ENCODE peak calls at places on chromosomes 12 and 14, in ten cellular contexts. One of them, this sample, is unnamed.

GRCh38 chr12:77166711-77167110 is 101.3 kb upstream of the E2F7 start:
- DNase-seq in caudate nucleus: no peak
- DNase-seq in fibroblast of lung: peak
- DNase-seq in astrocyte: peak
- DNase-seq in tibial nerve: no peak
- DNase-seq in GM23248: peak
- DNase-seq in brain microvascular endothelial cell: no peak
- DNase-seq in IMR-90: no peak
- DNase-seq in thoracic aorta: no peak
- DNase-seq in CD8-positive, alpha-beta memory T cell: no peak
- DNase-seq in this sample: no peak

GRCh38 chr12:45273717-45274271 is 57.9 kb downstream of the ANO6 start:
- DNase-seq in CD8-positive, alpha-beta memory T cell: no peak
- DNase-seq in fibroblast of lung: peak
- DNase-seq in brain microvascular endothelial cell: peak
- DNase-seq in astrocyte: peak
- DNase-seq in IMR-90: peak
- DNase-seq in caudate nucleus: no peak
- DNase-seq in thoracic aorta: peak
- DNase-seq in tibial nerve: no peak
- DNase-seq in GM23248: peak
- DNase-seq in this sample: no peak

GRCh38 chr12:46557539-46558373 is 185.2 kb upstream of the SLC38A2 start:
- DNase-seq in fibroblast of lung: peak
- DNase-seq in tibial nerve: no peak
- DNase-seq in caudate nucleus: no peak
- DNase-seq in thoracic aorta: no peak
- DNase-seq in IMR-90: peak
- DNase-seq in brain microvascular endothelial cell: no peak
- DNase-seq in GM23248: peak
- DNase-seq in astrocyte: no peak
- DNase-seq in CD8-positive, alpha-beta memory T cell: no peak
- DNase-seq in this sample: no peak

GRCh38 chr12:92987362-92987761 is 58.3 kb upstream of the EEA1 start:
- DNase-seq in fibroblast of lung: peak
- DNase-seq in caudate nucleus: no peak
- DNase-seq in thoracic aorta: no peak
- DNase-seq in CD8-positive, alpha-beta memory T cell: no peak
- DNase-seq in tibial nerve: no peak
- DNase-seq in GM23248: peak
- DNase-seq in brain microvascular endothelial cell: peak
- DNase-seq in IMR-90: peak
- DNase-seq in astrocyte: peak
- DNase-seq in this sample: no peak

GRCh38 chr14:45249847-45250575 is 3.0 kb downstream of the MIS18BP1 start:
- DNase-seq in CD8-positive, alpha-beta memory T cell: no peak
- DNase-seq in IMR-90: peak
- DNase-seq in astrocyte: peak
- DNase-seq in caudate nucleus: no peak
- DNase-seq in fibroblast of lung: peak
- DNase-seq in tibial nerve: no peak
- DNase-seq in GM23248: peak
- DNase-seq in brain microvascular endothelial cell: peak
- DNase-seq in thoracic aorta: no peak
- DNase-seq in this sample: no peak

GRCh38 chr14:90399541-90400444 is 3.0 kb downstream of the CALM1 start:
- DNase-seq in GM23248: peak
- DNase-seq in astrocyte: peak
- DNase-seq in thoracic aorta: peak
- DNase-seq in fibroblast of lung: peak
- DNase-seq in CD8-positive, alpha-beta memory T cell: peak
- DNase-seq in IMR-90: peak
- DNase-seq in caudate nucleus: peak
- DNase-seq in brain microvascular endothelial cell: peak
- DNase-seq in tibial nerve: peak
- DNase-seq in this sample: peak

GRCh38 chr14:77039285-77040058 is 11.0 kb upstream of the IRF2BPL start:
- DNase-seq in IMR-90: peak
- DNase-seq in GM23248: peak
- DNase-seq in astrocyte: peak
- DNase-seq in thoracic aorta: no peak
- DNase-seq in brain microvascular endothelial cell: no peak
- DNase-seq in fibroblast of lung: peak
- DNase-seq in CD8-positive, alpha-beta memory T cell: no peak
- DNase-seq in tibial nerve: no peak
- DNase-seq in caudate nucleus: no peak
- DNase-seq in this sample: no peak

GRCh38 chr12:105640780-105641179 is 310.3 kb downstream of the C12orf75 start:
- DNase-seq in brain microvascular endothelial cell: no peak
- DNase-seq in CD8-positive, alpha-beta memory T cell: no peak
- DNase-seq in astrocyte: peak
- DNase-seq in fibroblast of lung: peak
- DNase-seq in thoracic aorta: no peak
- DNase-seq in GM23248: no peak
- DNase-seq in caudate nucleus: no peak
- DNase-seq in IMR-90: no peak
- DNase-seq in tibial nerve: no peak
- DNase-seq in this sample: no peak

GRCh38 chr14:31441273-31442110 is 15.8 kb downstream of the DTD2 start:
- DNase-seq in CD8-positive, alpha-beta memory T cell: no peak
- DNase-seq in IMR-90: peak
- DNase-seq in tibial nerve: no peak
- DNase-seq in thoracic aorta: no peak
- DNase-seq in GM23248: peak
- DNase-seq in astrocyte: peak
- DNase-seq in caudate nucleus: no peak
- DNase-seq in brain microvascular endothelial cell: no peak
- DNase-seq in fibroblast of lung: peak
- DNase-seq in this sample: no peak

GRCh38 chr14:91115986-91116385 is 2.1 kb downstream of the DGLUCY start:
- DNase-seq in IMR-90: peak
- DNase-seq in GM23248: no peak
- DNase-seq in CD8-positive, alpha-beta memory T cell: no peak
- DNase-seq in astrocyte: no peak
- DNase-seq in fibroblast of lung: peak
- DNase-seq in thoracic aorta: no peak
- DNase-seq in tibial nerve: no peak
- DNase-seq in brain microvascular endothelial cell: no peak
- DNase-seq in caudate nucleus: no peak
- DNase-seq in this sample: no peak

GRCh38 chr14:78075610-78076277 is 94.4 kb upstream of the NRXN3 start:
- DNase-seq in brain microvascular endothelial cell: no peak
- DNase-seq in caudate nucleus: no peak
- DNase-seq in tibial nerve: peak
- DNase-seq in IMR-90: no peak
- DNase-seq in CD8-positive, alpha-beta memory T cell: no peak
- DNase-seq in fibroblast of lung: no peak
- DNase-seq in thoracic aorta: no peak
- DNase-seq in astrocyte: no peak
- DNase-seq in GM23248: no peak
- DNase-seq in this sample: no peak

GRCh38 chr12:4918950-4919660 is 9.4 kb downstream of the KCNA1 start:
- DNase-seq in GM23248: no peak
- DNase-seq in astrocyte: peak
- DNase-seq in brain microvascular endothelial cell: no peak
- DNase-seq in tibial nerve: no peak
- DNase-seq in caudate nucleus: no peak
- DNase-seq in fibroblast of lung: peak
- DNase-seq in IMR-90: no peak
- DNase-seq in thoracic aorta: no peak
- DNase-seq in CD8-positive, alpha-beta memory T cell: no peak
- DNase-seq in this sample: no peak

GRCh38 chr12:129927316-129927900 is 23.6 kb upstream of the TMEM132D start:
- DNase-seq in CD8-positive, alpha-beta memory T cell: no peak
- DNase-seq in astrocyte: peak
- DNase-seq in caudate nucleus: peak
- DNase-seq in GM23248: peak
- DNase-seq in brain microvascular endothelial cell: peak
- DNase-seq in fibroblast of lung: peak
- DNase-seq in tibial nerve: no peak
- DNase-seq in IMR-90: no peak
- DNase-seq in thoracic aorta: no peak
- DNase-seq in this sample: no peak

GRCh38 chr14:97536421-97536820 is 739.2 kb downstream of the VRK1 start:
- DNase-seq in brain microvascular endothelial cell: no peak
- DNase-seq in fibroblast of lung: no peak
- DNase-seq in GM23248: no peak
- DNase-seq in astrocyte: no peak
- DNase-seq in CD8-positive, alpha-beta memory T cell: no peak
- DNase-seq in caudate nucleus: peak
- DNase-seq in thoracic aorta: no peak
- DNase-seq in IMR-90: no peak
- DNase-seq in tibial nerve: no peak
- DNase-seq in this sample: no peak

GRCh38 chr12:123916729-123917128 is 55.9 kb downstream of the CCDC92 start:
- DNase-seq in IMR-90: peak
- DNase-seq in GM23248: peak
- DNase-seq in thoracic aorta: no peak
- DNase-seq in brain microvascular endothelial cell: no peak
- DNase-seq in CD8-positive, alpha-beta memory T cell: peak
- DNase-seq in astrocyte: peak
- DNase-seq in fibroblast of lung: peak
- DNase-seq in tibial nerve: no peak
- DNase-seq in caudate nucleus: peak
- DNase-seq in this sample: no peak

GRCh38 chr12:101697197-101697929 is at the start of gene CHPT1:
- DNase-seq in caudate nucleus: peak
- DNase-seq in CD8-positive, alpha-beta memory T cell: peak
- DNase-seq in astrocyte: peak
- DNase-seq in thoracic aorta: peak
- DNase-seq in IMR-90: peak
- DNase-seq in fibroblast of lung: peak
- DNase-seq in tibial nerve: peak
- DNase-seq in GM23248: peak
- DNase-seq in brain microvascular endothelial cell: peak
- DNase-seq in this sample: peak

GRCh38 chr12:29797565-29798360 is 14.0 kb upstream of the TMTC1 start:
- DNase-seq in tibial nerve: no peak
- DNase-seq in astrocyte: no peak
- DNase-seq in brain microvascular endothelial cell: no peak
- DNase-seq in thoracic aorta: no peak
- DNase-seq in IMR-90: no peak
- DNase-seq in GM23248: no peak
- DNase-seq in caudate nucleus: no peak
- DNase-seq in CD8-positive, alpha-beta memory T cell: no peak
- DNase-seq in fibroblast of lung: no peak
- DNase-seq in this sample: no peak

GRCh38 chr14:66638688-66639087 is 130.7 kb downstream of the GPHN start:
- DNase-seq in tibial nerve: no peak
- DNase-seq in fibroblast of lung: peak
- DNase-seq in astrocyte: peak
- DNase-seq in IMR-90: peak
- DNase-seq in brain microvascular endothelial cell: peak
- DNase-seq in GM23248: peak
- DNase-seq in CD8-positive, alpha-beta memory T cell: no peak
- DNase-seq in caudate nucleus: no peak
- DNase-seq in thoracic aorta: no peak
- DNase-seq in this sample: no peak

GRCh38 chr14:56145181-56145580 is 27.0 kb downstream of the PELI2 start:
- DNase-seq in brain microvascular endothelial cell: peak
- DNase-seq in GM23248: no peak
- DNase-seq in caudate nucleus: no peak
- DNase-seq in IMR-90: no peak
- DNase-seq in thoracic aorta: no peak
- DNase-seq in CD8-positive, alpha-beta memory T cell: no peak
- DNase-seq in fibroblast of lung: no peak
- DNase-seq in astrocyte: no peak
- DNase-seq in tibial nerve: no peak
- DNase-seq in this sample: no peak
- H3K27ac ChIP-seq in brain microvascular endothelial cell: peak
- H3K27ac ChIP-seq in GM23248: no peak
- H3K27ac ChIP-seq in caudate nucleus: no peak
- H3K27ac ChIP-seq in IMR-90: no peak
- H3K27ac ChIP-seq in thoracic aorta: no peak
- H3K27ac ChIP-seq in CD8-positive, alpha-beta memory T cell: no peak
- H3K27ac ChIP-seq in fibroblast of lung: no peak
- H3K27ac ChIP-seq in astrocyte: no peak
- H3K27ac ChIP-seq in tibial nerve: no peak
- H3K27ac ChIP-seq in this sample: no peak

DNA sequence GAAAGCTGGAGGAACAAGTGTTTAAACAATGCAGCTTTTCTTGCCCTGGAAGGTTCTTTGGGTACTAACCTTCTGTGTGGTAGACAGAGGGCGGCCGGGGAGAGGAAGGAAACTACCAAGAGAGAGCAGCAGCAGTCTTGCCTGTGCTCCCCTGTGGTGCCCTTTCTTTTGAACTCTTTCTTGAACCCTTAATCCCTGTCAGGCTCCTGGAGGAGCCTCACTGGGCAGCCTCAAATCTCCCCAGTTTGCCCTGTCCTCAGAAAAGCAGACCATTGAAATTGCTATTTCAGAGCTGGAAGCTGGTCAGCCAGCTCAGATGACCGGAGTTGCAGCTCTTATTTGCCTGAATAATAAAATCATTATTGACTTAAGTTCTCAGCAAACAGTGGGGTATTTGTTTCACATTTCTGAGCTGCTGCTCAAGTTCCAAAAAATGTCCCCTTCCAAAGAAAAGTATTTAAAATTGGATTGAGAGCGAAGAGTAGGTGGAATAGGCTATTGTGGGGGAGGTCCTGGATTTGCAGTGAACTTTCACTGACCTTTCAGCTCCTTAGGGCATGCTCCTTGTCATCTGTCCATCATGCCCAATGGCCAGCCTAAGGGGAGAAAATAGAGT is 42.1 kb upstream of the RNASE3 start:
- DNase-seq in caudate nucleus: no peak
- DNase-seq in IMR-90: no peak
- DNase-seq in GM23248: no peak
- DNase-seq in CD8-positive, alpha-beta memory T cell: no peak
- DNase-seq in fibroblast of lung: no peak
- DNase-seq in thoracic aorta: no peak
- DNase-seq in tibial nerve: no peak
- DNase-seq in astrocyte: no peak
- DNase-seq in brain microvascular endothelial cell: no peak
- DNase-seq in this sample: peak
- H3K27ac ChIP-seq in caudate nucleus: peak
- H3K27ac ChIP-seq in IMR-90: no peak
- H3K27ac ChIP-seq in GM23248: no peak
- H3K27ac ChIP-seq in CD8-positive, alpha-beta memory T cell: no peak
- H3K27ac ChIP-seq in fibroblast of lung: no peak
- H3K27ac ChIP-seq in thoracic aorta: no peak
- H3K27ac ChIP-seq in tibial nerve: peak
- H3K27ac ChIP-seq in astrocyte: no peak
- H3K27ac ChIP-seq in brain microvascular endothelial cell: no peak
- H3K27ac ChIP-seq in this sample: peak

GRCh38 chr14:85934123-85934885 is 404.4 kb downstream of the FLRT2 start:
- DNase-seq in thoracic aorta: no peak
- DNase-seq in GM23248: peak
- DNase-seq in caudate nucleus: no peak
- DNase-seq in CD8-positive, alpha-beta memory T cell: peak
- DNase-seq in fibroblast of lung: peak
- DNase-seq in IMR-90: no peak
- DNase-seq in astrocyte: no peak
- DNase-seq in brain microvascular endothelial cell: no peak
- DNase-seq in tibial nerve: no peak
- DNase-seq in this sample: no peak
- H3K27ac ChIP-seq in thoracic aorta: no peak
- H3K27ac ChIP-seq in GM23248: no peak
- H3K27ac ChIP-seq in caudate nucleus: peak
- H3K27ac ChIP-seq in CD8-positive, alpha-beta memory T cell: peak
- H3K27ac ChIP-seq in fibroblast of lung: no peak
- H3K27ac ChIP-seq in IMR-90: no peak
- H3K27ac ChIP-seq in astrocyte: no peak
- H3K27ac ChIP-seq in brain microvascular endothelial cell: no peak
- H3K27ac ChIP-seq in tibial nerve: peak
- H3K27ac ChIP-seq in this sample: peak

GRCh38 chr14:39628087-39628486 is 195.9 kb upstream of the FBXO33 start:
- DNase-seq in thoracic aorta: no peak
- DNase-seq in CD8-positive, alpha-beta memory T cell: no peak
- DNase-seq in tibial nerve: no peak
- DNase-seq in IMR-90: no peak
- DNase-seq in fibroblast of lung: peak
- DNase-seq in caudate nucleus: no peak
- DNase-seq in brain microvascular endothelial cell: no peak
- DNase-seq in GM23248: no peak
- DNase-seq in astrocyte: no peak
- DNase-seq in this sample: no peak
- H3K27ac ChIP-seq in thoracic aorta: no peak
- H3K27ac ChIP-seq in CD8-positive, alpha-beta memory T cell: no peak
- H3K27ac ChIP-seq in tibial nerve: no peak
- H3K27ac ChIP-seq in IMR-90: no peak
- H3K27ac ChIP-seq in fibroblast of lung: no peak
- H3K27ac ChIP-seq in caudate nucleus: no peak
- H3K27ac ChIP-seq in brain microvascular endothelial cell: no peak
- H3K27ac ChIP-seq in GM23248: no peak
- H3K27ac ChIP-seq in astrocyte: no peak
- H3K27ac ChIP-seq in this sample: no peak